ENCODE peak calls at places on chromosomes 7 and 10, in ten cellular contexts. One of them, this sample, is unnamed.

GRCh38 chr10:92747600-92747999 is 57.8 kb downstream of the HHEX start:
- DNase-seq in upper lobe of left lung: peak
- DNase-seq in spleen: peak
- DNase-seq in heart right ventricle: no peak
- DNase-seq in WERI-Rb-1: no peak
- DNase-seq in heart left ventricle: peak
- DNase-seq in fibroblast of lung: no peak
- DNase-seq in aorta: no peak
- DNase-seq in hepatocyte: no peak
- DNase-seq in SJCRH30: no peak
- DNase-seq in this sample: peak

GRCh38 chr7:7491044-7491443 is 44.6 kb downstream of the COL28A1 start:
- DNase-seq in fibroblast of lung: no peak
- DNase-seq in hepatocyte: no peak
- DNase-seq in spleen: no peak
- DNase-seq in SJCRH30: peak
- DNase-seq in heart right ventricle: no peak
- DNase-seq in WERI-Rb-1: no peak
- DNase-seq in upper lobe of left lung: no peak
- DNase-seq in aorta: no peak
- DNase-seq in heart left ventricle: no peak
- DNase-seq in this sample: no peak

GRCh38 chr10:95360122-95360715 is 69.4 kb upstream of the PDLIM1 start:
- DNase-seq in upper lobe of left lung: peak
- DNase-seq in heart left ventricle: no peak
- DNase-seq in fibroblast of lung: peak
- DNase-seq in spleen: no peak
- DNase-seq in aorta: no peak
- DNase-seq in WERI-Rb-1: no peak
- DNase-seq in heart right ventricle: no peak
- DNase-seq in SJCRH30: peak
- DNase-seq in hepatocyte: no peak
- DNase-seq in this sample: no peak

GRCh38 chr7:113026941-113027340 is 59.7 kb downstream of the GPR85 start:
- DNase-seq in upper lobe of left lung: no peak
- DNase-seq in WERI-Rb-1: no peak
- DNase-seq in fibroblast of lung: peak
- DNase-seq in SJCRH30: no peak
- DNase-seq in hepatocyte: no peak
- DNase-seq in heart right ventricle: no peak
- DNase-seq in aorta: no peak
- DNase-seq in spleen: no peak
- DNase-seq in heart left ventricle: no peak
- DNase-seq in this sample: no peak

GRCh38 chr10:21495002-21495685 is 30.3 kb downstream of the SKIDA1 start:
- DNase-seq in heart right ventricle: no peak
- DNase-seq in spleen: peak
- DNase-seq in upper lobe of left lung: no peak
- DNase-seq in WERI-Rb-1: no peak
- DNase-seq in aorta: peak
- DNase-seq in SJCRH30: no peak
- DNase-seq in hepatocyte: no peak
- DNase-seq in heart left ventricle: peak
- DNase-seq in fibroblast of lung: no peak
- DNase-seq in this sample: no peak

GRCh38 chr7:41885748-41886147 is 182.9 kb upstream of the INHBA start:
- DNase-seq in spleen: no peak
- DNase-seq in hepatocyte: no peak
- DNase-seq in WERI-Rb-1: no peak
- DNase-seq in heart right ventricle: no peak
- DNase-seq in heart left ventricle: no peak
- DNase-seq in aorta: no peak
- DNase-seq in SJCRH30: no peak
- DNase-seq in fibroblast of lung: peak
- DNase-seq in upper lobe of left lung: no peak
- DNase-seq in this sample: no peak

GRCh38 chr10:132883391-132883881 is 58.9 kb downstream of the CFAP46 start:
- DNase-seq in heart left ventricle: no peak
- DNase-seq in fibroblast of lung: no peak
- DNase-seq in upper lobe of left lung: peak
- DNase-seq in aorta: peak
- DNase-seq in spleen: peak
- DNase-seq in heart right ventricle: peak
- DNase-seq in WERI-Rb-1: no peak
- DNase-seq in hepatocyte: no peak
- DNase-seq in SJCRH30: no peak
- DNase-seq in this sample: no peak

GRCh38 chr10:72637398-72637857 is 11.5 kb upstream of the MICU1 start:
- DNase-seq in spleen: no peak
- DNase-seq in hepatocyte: no peak
- DNase-seq in upper lobe of left lung: peak
- DNase-seq in fibroblast of lung: peak
- DNase-seq in heart left ventricle: peak
- DNase-seq in heart right ventricle: peak
- DNase-seq in WERI-Rb-1: no peak
- DNase-seq in aorta: no peak
- DNase-seq in SJCRH30: no peak
- DNase-seq in this sample: no peak

GRCh38 chr10:98405422-98405821 is 9.6 kb downstream of the PYROXD2 start:
- DNase-seq in heart right ventricle: no peak
- DNase-seq in upper lobe of left lung: no peak
- DNase-seq in fibroblast of lung: no peak
- DNase-seq in hepatocyte: no peak
- DNase-seq in heart left ventricle: no peak
- DNase-seq in SJCRH30: no peak
- DNase-seq in aorta: peak
- DNase-seq in spleen: no peak
- DNase-seq in WERI-Rb-1: no peak
- DNase-seq in this sample: no peak

GRCh38 chr10:117350905-117351304 is 24.3 kb downstream of the PDZD8 start:
- DNase-seq in aorta: no peak
- DNase-seq in spleen: no peak
- DNase-seq in heart left ventricle: no peak
- DNase-seq in upper lobe of left lung: no peak
- DNase-seq in hepatocyte: no peak
- DNase-seq in SJCRH30: no peak
- DNase-seq in fibroblast of lung: no peak
- DNase-seq in WERI-Rb-1: no peak
- DNase-seq in heart right ventricle: no peak
- DNase-seq in this sample: no peak

GRCh38 chr10:112332509-112333228 is 41.2 kb upstream of the ACSL5 start:
- DNase-seq in fibroblast of lung: no peak
- DNase-seq in SJCRH30: no peak
- DNase-seq in hepatocyte: no peak
- DNase-seq in aorta: no peak
- DNase-seq in heart right ventricle: no peak
- DNase-seq in upper lobe of left lung: peak
- DNase-seq in heart left ventricle: no peak
- DNase-seq in WERI-Rb-1: no peak
- DNase-seq in spleen: no peak
- DNase-seq in this sample: no peak

GRCh38 chr10:79444243-79445119 is 943 bp downstream of the ZCCHC24 start:
- DNase-seq in heart left ventricle: peak
- DNase-seq in heart right ventricle: peak
- DNase-seq in fibroblast of lung: peak
- DNase-seq in aorta: peak
- DNase-seq in WERI-Rb-1: peak
- DNase-seq in spleen: peak
- DNase-seq in SJCRH30: peak
- DNase-seq in upper lobe of left lung: peak
- DNase-seq in hepatocyte: peak
- DNase-seq in this sample: peak

GRCh38 chr7:90267263-90267858 is 22.4 kb downstream of the CFAP69 start:
- DNase-seq in spleen: no peak
- DNase-seq in heart right ventricle: no peak
- DNase-seq in upper lobe of left lung: no peak
- DNase-seq in aorta: no peak
- DNase-seq in fibroblast of lung: no peak
- DNase-seq in WERI-Rb-1: no peak
- DNase-seq in SJCRH30: no peak
- DNase-seq in hepatocyte: no peak
- DNase-seq in heart left ventricle: no peak
- DNase-seq in this sample: no peak

GRCh38 chr7:42414961-42415505 is 178.0 kb upstream of the GLI3 start:
- DNase-seq in upper lobe of left lung: no peak
- DNase-seq in fibroblast of lung: no peak
- DNase-seq in heart right ventricle: no peak
- DNase-seq in heart left ventricle: no peak
- DNase-seq in aorta: no peak
- DNase-seq in WERI-Rb-1: no peak
- DNase-seq in SJCRH30: no peak
- DNase-seq in spleen: no peak
- DNase-seq in hepatocyte: no peak
- DNase-seq in this sample: no peak

GRCh38 chr7:102914585-102914984 is 1.8 kb downstream of the LRRC17 start:
- DNase-seq in heart right ventricle: peak
- DNase-seq in aorta: peak
- DNase-seq in fibroblast of lung: peak
- DNase-seq in heart left ventricle: peak
- DNase-seq in WERI-Rb-1: peak
- DNase-seq in spleen: no peak
- DNase-seq in hepatocyte: peak
- DNase-seq in SJCRH30: peak
- DNase-seq in upper lobe of left lung: no peak
- DNase-seq in this sample: no peak
- H3K27ac ChIP-seq in heart right ventricle: peak
- H3K27ac ChIP-seq in aorta: no peak
- H3K27ac ChIP-seq in fibroblast of lung: peak
- H3K27ac ChIP-seq in heart left ventricle: peak
- H3K27ac ChIP-seq in WERI-Rb-1: peak
- H3K27ac ChIP-seq in spleen: no peak
- H3K27ac ChIP-seq in hepatocyte: peak
- H3K27ac ChIP-seq in SJCRH30: no peak
- H3K27ac ChIP-seq in upper lobe of left lung: no peak
- H3K27ac ChIP-seq in this sample: no peak

GRCh38 chr7:149692056-149692455 is 81.3 kb downstream of the ZNF467 start:
- DNase-seq in spleen: no peak
- DNase-seq in fibroblast of lung: no peak
- DNase-seq in SJCRH30: no peak
- DNase-seq in hepatocyte: no peak
- DNase-seq in upper lobe of left lung: no peak
- DNase-seq in WERI-Rb-1: no peak
- DNase-seq in heart left ventricle: no peak
- DNase-seq in aorta: no peak
- DNase-seq in heart right ventricle: no peak
- DNase-seq in this sample: no peak

GRCh38 chr7:149688836-149689590 is 84.4 kb downstream of the ZNF467 start:
- DNase-seq in SJCRH30: no peak
- DNase-seq in spleen: no peak
- DNase-seq in upper lobe of left lung: no peak
- DNase-seq in fibroblast of lung: no peak
- DNase-seq in WERI-Rb-1: no peak
- DNase-seq in heart left ventricle: no peak
- DNase-seq in heart right ventricle: no peak
- DNase-seq in hepatocyte: no peak
- DNase-seq in aorta: no peak
- DNase-seq in this sample: no peak

GRCh38 chr7:149692557-149692982 is 80.8 kb downstream of the ZNF467 start:
- DNase-seq in spleen: no peak
- DNase-seq in upper lobe of left lung: no peak
- DNase-seq in hepatocyte: no peak
- DNase-seq in aorta: no peak
- DNase-seq in heart left ventricle: no peak
- DNase-seq in SJCRH30: no peak
- DNase-seq in fibroblast of lung: no peak
- DNase-seq in heart right ventricle: no peak
- DNase-seq in WERI-Rb-1: peak
- DNase-seq in this sample: no peak

GRCh38 chr7:149689591-149689845 is 83.9 kb downstream of the ZNF467 start:
- DNase-seq in spleen: no peak
- DNase-seq in SJCRH30: no peak
- DNase-seq in WERI-Rb-1: no peak
- DNase-seq in heart right ventricle: no peak
- DNase-seq in hepatocyte: no peak
- DNase-seq in upper lobe of left lung: no peak
- DNase-seq in heart left ventricle: no peak
- DNase-seq in fibroblast of lung: no peak
- DNase-seq in aorta: no peak
- DNase-seq in this sample: no peak

DNA sequence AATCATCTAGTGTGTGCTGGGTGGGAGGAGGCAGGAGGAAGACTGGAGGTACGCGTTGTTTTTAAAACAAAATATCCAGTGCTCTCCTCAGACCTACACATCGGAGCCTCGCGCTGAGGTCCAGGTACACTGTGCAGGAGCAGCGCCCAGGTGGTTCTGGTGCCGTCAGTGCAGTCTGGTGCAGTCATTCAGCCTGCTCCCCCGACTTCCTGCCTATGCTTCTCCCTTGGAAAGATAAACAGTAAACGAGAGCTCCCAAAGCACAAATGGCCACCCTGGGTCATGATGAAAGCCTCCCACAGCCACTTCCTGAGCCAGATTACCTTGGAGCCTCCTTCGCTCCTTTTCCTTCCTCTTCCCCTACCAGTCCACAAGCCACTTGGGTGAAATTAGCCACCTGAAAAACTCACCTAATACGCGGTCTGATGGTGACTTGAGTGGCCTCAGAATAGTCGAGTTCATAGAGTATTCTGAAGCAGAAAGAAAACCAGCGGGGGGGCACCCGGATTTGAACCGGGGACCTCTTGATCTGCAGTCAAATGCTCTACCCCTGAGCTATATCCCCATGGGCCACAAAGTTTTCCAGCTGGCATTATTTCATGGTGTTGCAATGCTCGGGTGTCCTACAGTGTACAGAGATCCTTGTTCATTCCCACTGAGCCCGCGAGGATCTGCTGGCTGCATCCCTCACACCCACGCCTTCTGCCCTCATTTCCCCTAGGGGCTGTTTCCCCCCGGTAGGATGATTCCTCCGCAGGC is 82.5 kb downstream of the ZNF467 start:
- DNase-seq in upper lobe of left lung: no peak
- DNase-seq in fibroblast of lung: peak
- DNase-seq in spleen: no peak
- DNase-seq in hepatocyte: peak
- DNase-seq in heart left ventricle: no peak
- DNase-seq in WERI-Rb-1: peak
- DNase-seq in aorta: no peak
- DNase-seq in SJCRH30: peak
- DNase-seq in heart right ventricle: peak
- DNase-seq in this sample: no peak
- H3K4me3 ChIP-seq in upper lobe of left lung: no peak
- H3K4me3 ChIP-seq in fibroblast of lung: no peak
- H3K4me3 ChIP-seq in spleen: no peak
- H3K4me3 ChIP-seq in hepatocyte: no peak
- H3K4me3 ChIP-seq in heart left ventricle: no peak
- H3K4me3 ChIP-seq in WERI-Rb-1: no peak
- H3K4me3 ChIP-seq in aorta: no peak
- H3K4me3 ChIP-seq in SJCRH30: peak
- H3K4me3 ChIP-seq in heart right ventricle: no peak
- H3K4me3 ChIP-seq in this sample: no peak

GRCh38 chr7:98541101-98541500 is 76.0 kb upstream of the NPTX2 start:
- DNase-seq in hepatocyte: no peak
- DNase-seq in upper lobe of left lung: no peak
- DNase-seq in fibroblast of lung: no peak
- DNase-seq in WERI-Rb-1: no peak
- DNase-seq in SJCRH30: no peak
- DNase-seq in heart right ventricle: no peak
- DNase-seq in aorta: peak
- DNase-seq in spleen: no peak
- DNase-seq in heart left ventricle: no peak
- DNase-seq in this sample: no peak
- H3K27ac ChIP-seq in hepatocyte: no peak
- H3K27ac ChIP-seq in upper lobe of left lung: no peak
- H3K27ac ChIP-seq in fibroblast of lung: no peak
- H3K27ac ChIP-seq in WERI-Rb-1: no peak
- H3K27ac ChIP-seq in SJCRH30: no peak
- H3K27ac ChIP-seq in heart right ventricle: no peak
- H3K27ac ChIP-seq in aorta: no peak
- H3K27ac ChIP-seq in spleen: no peak
- H3K27ac ChIP-seq in heart left ventricle: no peak
- H3K27ac ChIP-seq in this sample: no peak

GRCh38 chr7:923108-924041 is 31.1 kb downstream of the ADAP1 start:
- DNase-seq in aorta: peak
- DNase-seq in SJCRH30: peak
- DNase-seq in hepatocyte: peak
- DNase-seq in spleen: peak
- DNase-seq in heart left ventricle: peak
- DNase-seq in WERI-Rb-1: no peak
- DNase-seq in heart right ventricle: peak
- DNase-seq in upper lobe of left lung: peak
- DNase-seq in fibroblast of lung: peak
- DNase-seq in this sample: peak
- H3K4me3 ChIP-seq in aorta: no peak
- H3K4me3 ChIP-seq in SJCRH30: no peak
- H3K4me3 ChIP-seq in hepatocyte: no peak
- H3K4me3 ChIP-seq in spleen: peak
- H3K4me3 ChIP-seq in heart left ventricle: no peak
- H3K4me3 ChIP-seq in WERI-Rb-1: no peak
- H3K4me3 ChIP-seq in heart right ventricle: no peak
- H3K4me3 ChIP-seq in upper lobe of left lung: no peak
- H3K4me3 ChIP-seq in fibroblast of lung: no peak
- H3K4me3 ChIP-seq in this sample: peak